ENCODE peak calls at places on chromosomes 12 and 14, in four cellular contexts. One of them, this sample, is unnamed.

GRCh38 chr14:71834308-71835204 is 97.7 kb upstream of the RGS6 start:
- DNase-seq in testis: no peak
- DNase-seq in stomach: no peak
- DNase-seq in ovary: no peak
- DNase-seq in this sample: no peak

GRCh38 chr14:22560638-22561365 is 28.2 kb downstream of the DAD1 start:
- DNase-seq in stomach: peak; percentile 85
- DNase-seq in ovary: no peak
- DNase-seq in testis: no peak
- DNase-seq in this sample: peak; percentile 84

GRCh38 chr12:93279849-93280412 is 97.8 kb upstream of the NUDT4 start:
- DNase-seq in stomach: no peak
- DNase-seq in testis: no peak
- DNase-seq in ovary: no peak
- DNase-seq in this sample: no peak

GRCh38 chr14:73758392-73759182 is 44.4 kb upstream of the PNMA1 start:
- DNase-seq in ovary: peak; percentile 79
- DNase-seq in stomach: peak; percentile 82
- DNase-seq in testis: peak; percentile 75
- DNase-seq in this sample: peak; percentile 79

GRCh38 chr14:95253039-95253620 is 66.6 kb downstream of the CLMN start:
- DNase-seq in ovary: no peak
- DNase-seq in testis: no peak
- DNase-seq in stomach: peak; percentile 10
- DNase-seq in this sample: no peak

GRCh38 chr14:81474156-81474492 is 59.5 kb downstream of the SEL1L start:
- DNase-seq in testis: no peak
- DNase-seq in stomach: no peak
- DNase-seq in ovary: no peak
- DNase-seq in this sample: no peak

GRCh38 chr14:71680733-71681387 is 251.4 kb upstream of the RGS6 start:
- DNase-seq in testis: no peak
- DNase-seq in stomach: no peak
- DNase-seq in ovary: no peak
- DNase-seq in this sample: no peak

GRCh38 chr14:33634631-33635030 is 316.2 kb downstream of the EGLN3 start:
- DNase-seq in testis: no peak
- DNase-seq in stomach: no peak
- DNase-seq in ovary: no peak
- DNase-seq in this sample: no peak

GRCh38 chr14:61399365-61399764 is 78.0 kb downstream of the PRKCH start:
- DNase-seq in testis: no peak
- DNase-seq in ovary: no peak
- DNase-seq in stomach: no peak
- DNase-seq in this sample: no peak

GRCh38 chr12:106141003-106141402 is 2.2 kb upstream of the NUAK1 start:
- DNase-seq in stomach: no peak
- DNase-seq in testis: no peak
- DNase-seq in ovary: no peak
- DNase-seq in this sample: no peak

GRCh38 chr14:65926504-65926903 is 514.0 kb downstream of the FUT8 start:
- DNase-seq in testis: no peak
- DNase-seq in stomach: no peak
- DNase-seq in ovary: no peak
- DNase-seq in this sample: no peak

GRCh38 chr12:91577586-91578539 is 395.2 kb upstream of the DCN start:
- DNase-seq in testis: no peak
- DNase-seq in stomach: no peak
- DNase-seq in ovary: no peak
- DNase-seq in this sample: peak; percentile 15

GRCh38 chr12:26434299-26434915 is 239.0 kb downstream of the SSPN start:
- DNase-seq in testis: peak; percentile 37
- DNase-seq in ovary: no peak
- DNase-seq in stomach: no peak
- DNase-seq in this sample: peak; percentile 63

GRCh38 chr12:5166976-5167375 is 123.3 kb downstream of the KCNA5 start:
- DNase-seq in ovary: no peak
- DNase-seq in testis: no peak
- DNase-seq in stomach: no peak
- DNase-seq in this sample: no peak

GRCh38 chr14:67221248-67221981 is 19.8 kb upstream of the PALS1 start:
- DNase-seq in stomach: no peak
- DNase-seq in ovary: no peak
- DNase-seq in testis: no peak
- DNase-seq in this sample: no peak

GRCh38 chr12:32025906-32026305 is 66.7 kb downstream of the RESF1 start:
- DNase-seq in testis: no peak
- DNase-seq in ovary: no peak
- DNase-seq in stomach: no peak
- DNase-seq in this sample: no peak

GRCh38 chr14:56262530-56262929 is 144.3 kb downstream of the PELI2 start:
- DNase-seq in ovary: no peak
- DNase-seq in testis: no peak
- DNase-seq in stomach: no peak
- DNase-seq in this sample: no peak

GRCh38 chr14:78154827-78155226 is 15.3 kb upstream of the NRXN3 start:
- DNase-seq in stomach: no peak
- DNase-seq in testis: no peak
- DNase-seq in ovary: no peak
- DNase-seq in this sample: peak; percentile 32

GRCh38 chr12:63900922-63901793 is 56.7 kb downstream of the SRGAP1 start:
- DNase-seq in stomach: no peak
- DNase-seq in ovary: no peak
- DNase-seq in testis: no peak
- DNase-seq in this sample: no peak

GRCh38 chr14:86626530-86626929 is 1096.6 kb downstream of the FLRT2 start:
- DNase-seq in testis: no peak
- DNase-seq in stomach: no peak
- DNase-seq in ovary: no peak
- DNase-seq in this sample: no peak

GRCh38 chr12:8078400-8078799 is 3.7 kb upstream of the NECAP1 start:
- DNase-seq in stomach: no peak
- DNase-seq in ovary: peak; percentile 31
- DNase-seq in testis: no peak
- DNase-seq in this sample: peak; percentile 53

GRCh38 chr12:77049767-77050353 is 15.5 kb downstream of the E2F7 start:
- DNase-seq in ovary: no peak
- DNase-seq in testis: no peak
- DNase-seq in stomach: no peak
- DNase-seq in this sample: peak; percentile 66

GRCh38 chr12:6278439-6279255 is 31.8 kb upstream of the PLEKHG6 start:
- DNase-seq in stomach: peak; percentile 89
- DNase-seq in testis: peak; percentile 81
- DNase-seq in ovary: peak; percentile 87
- DNase-seq in this sample: peak; percentile 93

GRCh38 chr14:68103841-68104240 is 284.3 kb downstream of the RAD51B start:
- DNase-seq in stomach: no peak
- DNase-seq in ovary: no peak
- DNase-seq in testis: no peak
- DNase-seq in this sample: no peak

GRCh38 chr12:122928891-122929538 is 33.1 kb upstream of the VPS37B start:
- DNase-seq in testis: no peak
- DNase-seq in ovary: no peak
- DNase-seq in stomach: no peak
- DNase-seq in this sample: no peak

GRCh38 chr12:124906606-124907261 is 7.7 kb downstream of the UBC start:
- DNase-seq in stomach: peak; percentile 94
- DNase-seq in ovary: peak; percentile 93
- DNase-seq in testis: peak; percentile 98
- DNase-seq in this sample: no peak

GRCh38 chr12:29245246-29245645 is 96.2 kb downstream of the FAR2 start:
- DNase-seq in testis: no peak
- DNase-seq in stomach: no peak
- DNase-seq in ovary: no peak
- DNase-seq in this sample: no peak

GRCh38 chr14:62077676-62078261 is 315.5 kb downstream of the SNAPC1 start:
- DNase-seq in ovary: no peak
- DNase-seq in stomach: no peak
- DNase-seq in testis: no peak
- DNase-seq in this sample: no peak

GRCh38 chr12:115306380-115306779 is 622.4 kb upstream of the TBX3 start:
- DNase-seq in stomach: no peak
- DNase-seq in ovary: no peak
- DNase-seq in testis: no peak
- DNase-seq in this sample: no peak

GRCh38 chr14:20388159-20388558 is 25.1 kb downstream of the TEP1 start:
- DNase-seq in testis: no peak
- DNase-seq in ovary: no peak
- DNase-seq in stomach: no peak
- DNase-seq in this sample: no peak

GRCh38 chr14:55641954-55642353 is 61.9 kb downstream of the KTN1 start:
- DNase-seq in ovary: no peak
- DNase-seq in stomach: no peak
- DNase-seq in testis: no peak
- DNase-seq in this sample: no peak

GRCh38 chr12:131845121-131845520 is 16.9 kb downstream of the MMP17 start:
- DNase-seq in ovary: no peak
- DNase-seq in testis: no peak
- DNase-seq in stomach: no peak
- DNase-seq in this sample: no peak

GRCh38 chr12:41919526-41920305 is 225.0 kb downstream of the GXYLT1 start:
- DNase-seq in ovary: no peak
- DNase-seq in stomach: no peak
- DNase-seq in testis: no peak
- DNase-seq in this sample: no peak

GRCh38 chr12:55715833-55716581 is at the start of gene BLOC1S1:
- DNase-seq in ovary: peak; percentile 95
- DNase-seq in testis: peak; percentile 95
- DNase-seq in stomach: peak; percentile 96
- DNase-seq in this sample: peak; percentile 96
- TF ChIP-seq POLR2A in ovary: peak; percentile 49
- TF ChIP-seq POLR2A in testis: no peak
- TF ChIP-seq POLR2A in stomach: no peak
- TF ChIP-seq POLR2A in this sample: peak; percentile 72

DNA sequence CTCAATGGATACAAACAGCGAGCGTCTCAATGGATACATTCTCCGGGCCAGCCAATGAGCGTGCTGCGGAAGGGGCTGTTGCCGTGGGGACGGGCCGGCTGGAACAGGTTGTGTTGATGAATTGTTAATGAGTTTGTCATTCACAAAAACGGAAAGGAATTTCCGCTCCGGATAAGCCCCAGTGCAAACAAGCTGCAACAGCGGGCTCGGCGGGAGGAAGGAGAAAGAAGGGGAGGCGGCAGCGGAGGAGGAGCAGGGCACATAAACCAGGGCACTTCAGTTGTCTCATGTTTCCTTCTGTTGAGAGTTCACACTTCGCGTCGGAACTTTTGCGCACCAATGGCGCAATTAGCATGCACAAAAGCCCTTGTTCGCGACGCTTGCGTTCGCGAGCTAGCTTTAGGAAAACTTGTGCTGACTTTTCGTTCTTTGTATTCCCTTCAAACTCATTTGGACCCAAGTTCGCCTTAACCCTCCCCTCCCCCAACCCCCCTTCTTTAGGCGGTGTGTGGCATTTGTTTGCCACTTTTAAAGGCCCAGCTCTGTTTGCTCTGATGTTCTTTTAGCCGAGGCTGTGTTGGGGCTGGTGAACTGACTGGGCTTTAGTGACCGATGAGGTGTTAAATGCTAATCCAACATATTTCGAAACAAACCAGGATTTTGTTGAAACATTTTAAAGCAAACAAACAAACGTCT is at the start of gene DUSP6:
- DNase-seq in stomach: peak; percentile 92
- DNase-seq in ovary: peak; percentile 81
- DNase-seq in testis: peak; percentile 96
- DNase-seq in this sample: peak; percentile 96
- TF ChIP-seq POLR2A in stomach: peak; percentile 85
- TF ChIP-seq POLR2A in ovary: peak; percentile 62
- TF ChIP-seq POLR2A in testis: peak; percentile 53
- TF ChIP-seq POLR2A in this sample: peak; percentile 81

DNA sequence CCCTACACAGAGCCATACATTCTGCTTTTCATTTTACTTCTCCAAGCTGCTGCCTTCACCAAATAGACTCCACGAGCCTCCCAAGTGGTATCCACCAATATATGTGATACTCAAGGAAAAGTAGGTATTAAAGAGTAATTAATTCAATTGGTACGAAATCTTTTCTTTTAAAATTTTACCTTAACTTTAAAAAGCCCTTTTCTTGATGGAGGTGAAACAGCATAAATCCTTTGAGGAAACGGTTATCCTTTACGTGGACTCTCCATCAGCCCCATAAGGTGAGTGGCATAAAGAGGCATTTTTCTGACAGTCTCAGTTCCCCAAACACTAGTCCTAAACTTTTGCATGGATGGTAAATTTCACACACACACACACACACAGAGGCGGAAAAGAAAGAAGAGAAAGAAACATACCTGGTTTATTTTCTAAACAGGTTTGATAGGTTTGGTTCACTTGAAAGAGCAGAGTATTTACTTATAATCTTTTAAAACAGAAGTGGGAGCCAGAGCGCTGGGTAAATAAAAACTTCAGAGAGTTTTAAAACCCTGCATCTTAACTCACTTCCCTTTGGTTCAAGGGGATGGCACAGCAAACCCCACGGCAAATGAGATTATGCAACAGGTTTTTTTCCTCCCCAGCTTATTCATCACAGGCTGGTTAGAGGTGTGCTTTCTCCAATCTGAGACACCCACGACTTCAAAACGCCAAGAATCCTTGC is 1.9 kb downstream of the DUSP16 start:
- DNase-seq in ovary: peak; percentile 74
- DNase-seq in testis: peak; percentile 58
- DNase-seq in stomach: peak; percentile 74
- DNase-seq in this sample: peak; percentile 39
- TF ChIP-seq POLR2A in ovary: peak; percentile 77
- TF ChIP-seq POLR2A in testis: no peak
- TF ChIP-seq POLR2A in stomach: peak; percentile 89
- TF ChIP-seq POLR2A in this sample: no peak

GRCh38 chr12:73656375-73656774 is 881.3 kb upstream of the ATXN7L3B start:
- DNase-seq in stomach: no peak
- DNase-seq in testis: no peak
- DNase-seq in ovary: no peak
- DNase-seq in this sample: no peak
- TF ChIP-seq POLR2A in stomach: no peak
- TF ChIP-seq POLR2A in testis: no peak
- TF ChIP-seq POLR2A in ovary: no peak
- TF ChIP-seq POLR2A in this sample: no peak

GRCh38 chr12:43758728-43759563 is at the start of the genes IRAK4 and PUS7L:
- DNase-seq in stomach: peak; percentile 97
- DNase-seq in ovary: peak; percentile 95
- DNase-seq in testis: peak; percentile 98
- DNase-seq in this sample: peak; percentile 98
- TF ChIP-seq POLR2A in stomach: peak; percentile 36
- TF ChIP-seq POLR2A in ovary: peak; percentile 61
- TF ChIP-seq POLR2A in testis: no peak
- TF ChIP-seq POLR2A in this sample: peak; percentile 91

GRCh38 chr12:14885718-14886201 is at the start of gene MGP:
- DNase-seq in ovary: peak; percentile 61
- DNase-seq in stomach: no peak
- DNase-seq in testis: peak; percentile 30
- DNase-seq in this sample: no peak
- TF ChIP-seq POLR2A in ovary: peak; percentile 47
- TF ChIP-seq POLR2A in stomach: no peak
- TF ChIP-seq POLR2A in testis: no peak
- TF ChIP-seq POLR2A in this sample: no peak

GRCh38 chr12:113241191-113242017 is 20.1 kb downstream of the TPCN1 start:
- DNase-seq in stomach: peak; percentile 36
- DNase-seq in testis: no peak
- DNase-seq in ovary: no peak
- DNase-seq in this sample: no peak
- TF ChIP-seq POLR2A in stomach: no peak
- TF ChIP-seq POLR2A in testis: no peak
- TF ChIP-seq POLR2A in ovary: no peak
- TF ChIP-seq POLR2A in this sample: no peak

This sample was measured in erythroblast.